ENCODE peak calls at places on chromosomes 13 and 19, in seven cellular contexts. C is RPMI7951; X is T-helper 2 cell; H is effector CD4-positive, alpha-beta T cell; J is NCI-H774; L is brain microvascular endothelial cell; G is left cardiac atrium. Q is an unnamed sample.

GRCh38 chr13:59409651-59410200 is 754.0 kb downstream of the DIAPH3 start:
- DNase-seq in J (no peak), H (no peak), X (no peak), G (no peak), L (no peak), C (no peak), Q (no peak)

GRCh38 chr19:33691736-33692135 is 70.0 kb downstream of the CHST8 start:
- DNase-seq in J (no peak), H (no peak), C (no peak), L (no peak), G (no peak), X (no peak), Q (no peak)

GRCh38 chr13:57630661-57631606 is 610 bp upstream of the PCDH17 start:
- DNase-seq in X (no peak), J (peak), L (peak), C (peak), H (no peak), G (no peak), Q (no peak)

GRCh38 chr19:1847684-1848398 is 442 bp downstream of the REXO1 start:
- DNase-seq in L (peak), J (no peak), X (no peak), G (peak), H (no peak), C (peak), Q (no peak)

GRCh38 chr13:40982772-40983171 is 36.3 kb downstream of the ELF1 start:
- DNase-seq in X (no peak), H (peak), L (peak), J (no peak), C (peak), G (peak), Q (peak)

GRCh38 chr19:42250666-42251531 is 4.0 kb downstream of the ERF start:
- DNase-seq in J (no peak), C (no peak), L (no peak), X (no peak), G (peak), H (no peak), Q (no peak)

GRCh38 chr19:21221653-21222052 is 79.8 kb downstream of the ZNF431 start:
- DNase-seq in G (no peak), H (no peak), L (no peak), X (no peak), J (no peak), C (no peak), Q (no peak)

GRCh38 chr13:27481766-27482165 is 31.4 kb upstream of the MTIF3 start:
- DNase-seq in H (no peak), G (no peak), X (no peak), L (peak), C (peak), J (no peak), Q (no peak)

GRCh38 chr19:3664879-3665642 is 35.2 kb downstream of the PIP5K1C start:
- DNase-seq in L (no peak), H (no peak), X (no peak), C (no peak), J (no peak), G (no peak), Q (no peak)

GRCh38 chr19:35042056-35042730 is 672 bp downstream of the HPN start:
- DNase-seq in H (no peak), L (no peak), G (no peak), C (no peak), X (no peak), J (no peak), Q (no peak)

GRCh38 chr13:25149670-25150069 is 22.4 kb downstream of the AMER2 start:
- DNase-seq in H (no peak), G (no peak), J (no peak), L (no peak), C (no peak), X (no peak), Q (no peak)

GRCh38 chr13:20360835-20361412 is 128.8 kb upstream of the GJB6 start:
- DNase-seq in X (no peak), H (no peak), L (no peak), J (no peak), G (no peak), C (no peak), Q (no peak)

GRCh38 chr19:39408392-39409206 is 2.0 kb downstream of the ZFP36 start:
- DNase-seq in X (no peak), G (no peak), C (peak), L (no peak), J (no peak), H (peak), Q (no peak)

Q was measured in T-helper 22 cell.